ENCODE peak calls at places on chromosomes 12 and 14, in nine cellular contexts. One of them, this sample, is unnamed. For H3K4me1, the result is how much of the 10 kb centered on the place peaks cover.

GRCh38 chr12:130799051-130799450 is 40.0 kb downstream of the STX2 start:
- DNase-seq in upper lobe of left lung: no peak
- DNase-seq in CD8-positive, alpha-beta T cell: no peak
- DNase-seq in hepatocyte: no peak
- DNase-seq in A549: no peak
- DNase-seq in PC-3: peak
- DNase-seq in fibroblast of lung: no peak
- DNase-seq in small intestine: no peak
- DNase-seq in CD8-positive, alpha-beta memory T cell: no peak
- DNase-seq in this sample: no peak

GRCh38 chr12:4119157-4119761 is 154.3 kb upstream of the CCND2 start:
- DNase-seq in fibroblast of lung: no peak
- DNase-seq in PC-3: no peak
- DNase-seq in CD8-positive, alpha-beta memory T cell: no peak
- DNase-seq in upper lobe of left lung: no peak
- DNase-seq in hepatocyte: no peak
- DNase-seq in CD8-positive, alpha-beta T cell: no peak
- DNase-seq in small intestine: peak
- DNase-seq in A549: no peak
- DNase-seq in this sample: no peak

GRCh38 chr14:80275208-80275850 is 64.0 kb upstream of the DIO2 start:
- DNase-seq in upper lobe of left lung: no peak
- DNase-seq in A549: no peak
- DNase-seq in small intestine: no peak
- DNase-seq in CD8-positive, alpha-beta T cell: no peak
- DNase-seq in CD8-positive, alpha-beta memory T cell: no peak
- DNase-seq in PC-3: no peak
- DNase-seq in fibroblast of lung: peak
- DNase-seq in hepatocyte: no peak
- DNase-seq in this sample: no peak

GRCh38 chr14:23428686-23429495 is 6.6 kb downstream of the MYH7 start:
- DNase-seq in A549: no peak
- DNase-seq in small intestine: no peak
- DNase-seq in CD8-positive, alpha-beta memory T cell: no peak
- DNase-seq in PC-3: no peak
- DNase-seq in fibroblast of lung: no peak
- DNase-seq in hepatocyte: no peak
- DNase-seq in upper lobe of left lung: no peak
- DNase-seq in CD8-positive, alpha-beta T cell: no peak
- DNase-seq in this sample: no peak

GRCh38 chr14:34465069-34465859 is 3.2 kb upstream of the SPTSSA start:
- DNase-seq in small intestine: peak
- DNase-seq in hepatocyte: peak
- DNase-seq in upper lobe of left lung: no peak
- DNase-seq in CD8-positive, alpha-beta T cell: no peak
- DNase-seq in PC-3: peak
- DNase-seq in fibroblast of lung: peak
- DNase-seq in A549: no peak
- DNase-seq in CD8-positive, alpha-beta memory T cell: no peak
- DNase-seq in this sample: no peak

GRCh38 chr12:40171501-40171900 is 53.3 kb upstream of the LRRK2 start:
- DNase-seq in small intestine: no peak
- DNase-seq in CD8-positive, alpha-beta memory T cell: no peak
- DNase-seq in upper lobe of left lung: no peak
- DNase-seq in A549: no peak
- DNase-seq in fibroblast of lung: no peak
- DNase-seq in PC-3: peak
- DNase-seq in hepatocyte: no peak
- DNase-seq in CD8-positive, alpha-beta T cell: no peak
- DNase-seq in this sample: no peak

GRCh38 chr14:71753126-71753830 is 179.0 kb upstream of the RGS6 start:
- DNase-seq in fibroblast of lung: peak
- DNase-seq in A549: peak
- DNase-seq in CD8-positive, alpha-beta memory T cell: peak
- DNase-seq in PC-3: peak
- DNase-seq in hepatocyte: peak
- DNase-seq in small intestine: peak
- DNase-seq in CD8-positive, alpha-beta T cell: peak
- DNase-seq in upper lobe of left lung: peak
- DNase-seq in this sample: no peak

GRCh38 chr14:31263485-31264133 is 56.0 kb upstream of the HECTD1 start:
- DNase-seq in fibroblast of lung: peak
- DNase-seq in small intestine: peak
- DNase-seq in PC-3: peak
- DNase-seq in hepatocyte: peak
- DNase-seq in CD8-positive, alpha-beta T cell: no peak
- DNase-seq in CD8-positive, alpha-beta memory T cell: no peak
- DNase-seq in A549: peak
- DNase-seq in upper lobe of left lung: peak
- DNase-seq in this sample: no peak

GRCh38 chr12:119775246-119775895 is 101.7 kb downstream of the CIT start:
- DNase-seq in hepatocyte: no peak
- DNase-seq in upper lobe of left lung: no peak
- DNase-seq in PC-3: no peak
- DNase-seq in CD8-positive, alpha-beta memory T cell: no peak
- DNase-seq in CD8-positive, alpha-beta T cell: no peak
- DNase-seq in small intestine: no peak
- DNase-seq in A549: no peak
- DNase-seq in fibroblast of lung: no peak
- DNase-seq in this sample: no peak

GRCh38 chr12:9687228-9687627 is 17.7 kb downstream of the CLEC2D start:
- DNase-seq in fibroblast of lung: peak
- DNase-seq in small intestine: no peak
- DNase-seq in PC-3: peak
- DNase-seq in A549: no peak
- DNase-seq in upper lobe of left lung: no peak
- DNase-seq in hepatocyte: no peak
- DNase-seq in CD8-positive, alpha-beta T cell: no peak
- DNase-seq in CD8-positive, alpha-beta memory T cell: no peak
- DNase-seq in this sample: no peak

GRCh38 chr12:29943683-29944082 is 159.9 kb upstream of the TMTC1 start:
- DNase-seq in PC-3: no peak
- DNase-seq in small intestine: no peak
- DNase-seq in CD8-positive, alpha-beta memory T cell: no peak
- DNase-seq in hepatocyte: no peak
- DNase-seq in fibroblast of lung: peak
- DNase-seq in CD8-positive, alpha-beta T cell: no peak
- DNase-seq in A549: no peak
- DNase-seq in upper lobe of left lung: no peak
- DNase-seq in this sample: no peak

GRCh38 chr12:107318554-107318803 is 225.1 kb upstream of the CRY1 start:
- DNase-seq in upper lobe of left lung: no peak
- DNase-seq in hepatocyte: no peak
- DNase-seq in fibroblast of lung: no peak
- DNase-seq in A549: no peak
- DNase-seq in PC-3: peak
- DNase-seq in CD8-positive, alpha-beta memory T cell: no peak
- DNase-seq in small intestine: no peak
- DNase-seq in CD8-positive, alpha-beta T cell: no peak
- DNase-seq in this sample: no peak

GRCh38 chr14:83006071-83006670 is 1472.5 kb upstream of the SEL1L start:
- DNase-seq in small intestine: peak
- DNase-seq in CD8-positive, alpha-beta T cell: no peak
- DNase-seq in PC-3: no peak
- DNase-seq in upper lobe of left lung: peak
- DNase-seq in A549: no peak
- DNase-seq in fibroblast of lung: no peak
- DNase-seq in hepatocyte: peak
- DNase-seq in CD8-positive, alpha-beta memory T cell: no peak
- DNase-seq in this sample: no peak

GRCh38 chr12:89893972-89894706 is 185.5 kb upstream of the ATP2B1 start:
- DNase-seq in CD8-positive, alpha-beta T cell: no peak
- DNase-seq in upper lobe of left lung: no peak
- DNase-seq in PC-3: peak
- DNase-seq in A549: no peak
- DNase-seq in small intestine: no peak
- DNase-seq in fibroblast of lung: peak
- DNase-seq in CD8-positive, alpha-beta memory T cell: no peak
- DNase-seq in hepatocyte: no peak
- DNase-seq in this sample: no peak

GRCh38 chr12:49847161-49847560 is 4.3 kb upstream of the BCDIN3D start:
- DNase-seq in PC-3: no peak
- DNase-seq in upper lobe of left lung: no peak
- DNase-seq in hepatocyte: no peak
- DNase-seq in CD8-positive, alpha-beta memory T cell: no peak
- DNase-seq in A549: no peak
- DNase-seq in fibroblast of lung: no peak
- DNase-seq in CD8-positive, alpha-beta T cell: no peak
- DNase-seq in small intestine: no peak
- DNase-seq in this sample: no peak

GRCh38 chr12:12803186-12803585 is 10.0 kb upstream of the DDX47 start:
- DNase-seq in hepatocyte: peak
- DNase-seq in CD8-positive, alpha-beta memory T cell: no peak
- DNase-seq in upper lobe of left lung: peak
- DNase-seq in CD8-positive, alpha-beta T cell: peak
- DNase-seq in PC-3: peak
- DNase-seq in A549: peak
- DNase-seq in small intestine: peak
- DNase-seq in fibroblast of lung: peak
- DNase-seq in this sample: no peak

GRCh38 chr12:68962855-68963455 is 30.0 kb upstream of the CPM start:
- DNase-seq in upper lobe of left lung: no peak
- DNase-seq in PC-3: no peak
- DNase-seq in A549: no peak
- DNase-seq in fibroblast of lung: no peak
- DNase-seq in CD8-positive, alpha-beta T cell: no peak
- DNase-seq in small intestine: peak
- DNase-seq in hepatocyte: peak
- DNase-seq in CD8-positive, alpha-beta memory T cell: no peak
- DNase-seq in this sample: no peak

GRCh38 chr12:27462151-27462694 is 15.7 kb downstream of the SMCO2 start:
- DNase-seq in upper lobe of left lung: no peak
- DNase-seq in CD8-positive, alpha-beta T cell: no peak
- DNase-seq in PC-3: peak
- DNase-seq in fibroblast of lung: peak
- DNase-seq in small intestine: no peak
- DNase-seq in A549: no peak
- DNase-seq in CD8-positive, alpha-beta memory T cell: no peak
- DNase-seq in hepatocyte: no peak
- DNase-seq in this sample: no peak

DNA sequence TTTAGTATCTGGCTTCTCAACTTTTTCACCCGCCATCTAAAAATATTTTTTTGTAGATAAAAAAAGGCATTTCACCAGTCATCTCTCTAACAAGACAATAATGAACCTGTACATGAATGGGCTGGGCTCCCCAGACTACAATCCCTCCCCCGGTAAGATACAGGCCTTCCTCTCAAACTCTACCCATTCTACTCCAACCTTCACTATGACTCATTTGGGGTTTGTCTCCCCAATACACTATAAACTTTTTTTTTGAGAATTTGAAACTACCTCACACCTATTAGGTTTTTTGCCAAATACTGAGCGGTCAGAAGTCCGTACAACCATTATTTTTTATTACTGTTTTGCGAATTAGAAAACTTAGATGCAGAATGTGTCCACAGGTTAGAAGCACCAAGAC is 784 bp downstream of the RPL6 start:
- DNase-seq in A549: no peak
- DNase-seq in PC-3: no peak
- DNase-seq in CD8-positive, alpha-beta T cell: no peak
- DNase-seq in small intestine: peak
- DNase-seq in upper lobe of left lung: no peak
- DNase-seq in CD8-positive, alpha-beta memory T cell: peak
- DNase-seq in hepatocyte: no peak
- DNase-seq in fibroblast of lung: no peak
- DNase-seq in this sample: no peak
- H3K4me1 ChIP-seq in A549: under half
- H3K4me1 ChIP-seq in PC-3: under half
- H3K4me1 ChIP-seq in CD8-positive, alpha-beta T cell: under half
- H3K4me1 ChIP-seq in small intestine: under half
- H3K4me1 ChIP-seq in upper lobe of left lung: under half
- H3K4me1 ChIP-seq in CD8-positive, alpha-beta memory T cell: under half
- H3K4me1 ChIP-seq in hepatocyte: under half
- H3K4me1 ChIP-seq in fibroblast of lung: under half
- H3K4me1 ChIP-seq in this sample: under half

DNA sequence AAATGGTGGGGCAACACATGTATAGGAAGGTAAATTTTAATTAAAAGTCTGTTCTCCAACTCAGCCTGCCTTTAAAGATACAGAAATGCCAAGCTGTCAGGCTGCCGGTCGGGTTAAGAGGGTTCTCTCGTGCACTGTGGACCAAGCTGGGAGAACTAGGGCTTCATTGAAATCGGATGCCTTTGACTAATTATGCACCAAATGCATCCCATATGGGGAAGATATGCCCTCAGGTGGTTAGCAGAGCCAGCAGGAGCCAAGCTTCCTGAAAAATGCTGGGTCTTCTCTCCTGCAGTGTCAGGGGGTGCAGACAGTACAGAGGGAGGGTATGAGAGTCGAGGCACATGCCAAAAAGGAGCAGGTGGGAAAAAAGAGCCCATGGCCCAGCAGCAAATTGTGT is 236.1 kb downstream of the CACNA1C start:
- DNase-seq in upper lobe of left lung: no peak
- DNase-seq in CD8-positive, alpha-beta T cell: no peak
- DNase-seq in hepatocyte: no peak
- DNase-seq in A549: no peak
- DNase-seq in fibroblast of lung: no peak
- DNase-seq in small intestine: no peak
- DNase-seq in CD8-positive, alpha-beta memory T cell: no peak
- DNase-seq in PC-3: no peak
- DNase-seq in this sample: no peak
- H3K4me1 ChIP-seq in upper lobe of left lung: under half
- H3K4me1 ChIP-seq in CD8-positive, alpha-beta T cell: under half
- H3K4me1 ChIP-seq in hepatocyte: half or more
- H3K4me1 ChIP-seq in A549: under half
- H3K4me1 ChIP-seq in fibroblast of lung: under half
- H3K4me1 ChIP-seq in small intestine: under half
- H3K4me1 ChIP-seq in CD8-positive, alpha-beta memory T cell: under half
- H3K4me1 ChIP-seq in PC-3: under half
- H3K4me1 ChIP-seq in this sample: under half

GRCh38 chr12:64672925-64673409 is 62.7 kb downstream of the RASSF3 start:
- DNase-seq in small intestine: peak
- DNase-seq in hepatocyte: peak
- DNase-seq in A549: no peak
- DNase-seq in fibroblast of lung: peak
- DNase-seq in upper lobe of left lung: peak
- DNase-seq in CD8-positive, alpha-beta T cell: peak
- DNase-seq in PC-3: peak
- DNase-seq in CD8-positive, alpha-beta memory T cell: peak
- DNase-seq in this sample: no peak
- H3K4me1 ChIP-seq in small intestine: under half
- H3K4me1 ChIP-seq in hepatocyte: under half
- H3K4me1 ChIP-seq in A549: half or more
- H3K4me1 ChIP-seq in fibroblast of lung: under half
- H3K4me1 ChIP-seq in upper lobe of left lung: half or more
- H3K4me1 ChIP-seq in CD8-positive, alpha-beta T cell: half or more
- H3K4me1 ChIP-seq in PC-3: under half
- H3K4me1 ChIP-seq in CD8-positive, alpha-beta memory T cell: half or more
- H3K4me1 ChIP-seq in this sample: under half

GRCh38 chr14:102568115-102568614 is 24.3 kb upstream of the RCOR1 start:
- DNase-seq in fibroblast of lung: no peak
- DNase-seq in upper lobe of left lung: peak
- DNase-seq in CD8-positive, alpha-beta memory T cell: peak
- DNase-seq in small intestine: peak
- DNase-seq in CD8-positive, alpha-beta T cell: peak
- DNase-seq in hepatocyte: peak
- DNase-seq in PC-3: peak
- DNase-seq in A549: peak
- DNase-seq in this sample: no peak
- H3K4me1 ChIP-seq in fibroblast of lung: under half
- H3K4me1 ChIP-seq in upper lobe of left lung: under half
- H3K4me1 ChIP-seq in CD8-positive, alpha-beta memory T cell: under half
- H3K4me1 ChIP-seq in small intestine: under half
- H3K4me1 ChIP-seq in CD8-positive, alpha-beta T cell: under half
- H3K4me1 ChIP-seq in hepatocyte: under half
- H3K4me1 ChIP-seq in PC-3: under half
- H3K4me1 ChIP-seq in A549: under half
- H3K4me1 ChIP-seq in this sample: under half

GRCh38 chr12:124761056-124761455 is 102.6 kb downstream of the SCARB1 start:
- DNase-seq in CD8-positive, alpha-beta T cell: no peak
- DNase-seq in fibroblast of lung: no peak
- DNase-seq in upper lobe of left lung: no peak
- DNase-seq in hepatocyte: no peak
- DNase-seq in small intestine: no peak
- DNase-seq in PC-3: no peak
- DNase-seq in CD8-positive, alpha-beta memory T cell: no peak
- DNase-seq in A549: no peak
- DNase-seq in this sample: no peak
- H3K4me1 ChIP-seq in CD8-positive, alpha-beta T cell: under half
- H3K4me1 ChIP-seq in fibroblast of lung: under half
- H3K4me1 ChIP-seq in upper lobe of left lung: under half
- H3K4me1 ChIP-seq in hepatocyte: under half
- H3K4me1 ChIP-seq in small intestine: under half
- H3K4me1 ChIP-seq in PC-3: under half
- H3K4me1 ChIP-seq in CD8-positive, alpha-beta memory T cell: under half
- H3K4me1 ChIP-seq in A549: under half
- H3K4me1 ChIP-seq in this sample: half or more